ENCODE peak calls at places on chromosomes 1 and 21, in seven cellular contexts. Z is K562, S is GM12878, O is HCT116, Y is H1, M is SK-N-SH, J is HepG2. X is an unnamed sample.

GRCh38 chr1:15322648-15323350 is 75.8 kb downstream of the FHAD1 start:
- DNase-seq in Z (peak), S (no peak), O (no peak), Y (no peak), M (peak), J (no peak), X (peak)

GRCh38 chr1:36764796-36765195 is 269.5 kb downstream of the GRIK3 start:
- DNase-seq in Z (no peak), S (no peak), O (no peak), Y (no peak), M (peak), J (no peak), X (no peak)

GRCh38 chr1:54342764-54343687 is 63.2 kb downstream of the SSBP3 start:
- DNase-seq in Z (no peak), S (no peak), O (no peak), Y (no peak), M (no peak), J (no peak), X (no peak)

GRCh38 chr1:160743266-160743665 is 4.2 kb downstream of the SLAMF7 start:
- DNase-seq in Z (no peak), S (no peak), O (no peak), Y (no peak), M (no peak), J (no peak), X (no peak)

GRCh38 chr1:108503062-108503740 is 53.1 kb downstream of the NBPF6 start:
- DNase-seq in Z (no peak), S (no peak), O (no peak), Y (peak), M (no peak), J (peak), X (no peak)

GRCh38 chr1:42211224-42211623 is 46.7 kb upstream of the GUCA2A start:
- DNase-seq in Z (no peak), S (no peak), O (no peak), Y (no peak), M (no peak), J (no peak), X (no peak)

GRCh38 chr1:108124622-108125311 is 75.4 kb downstream of the SLC25A24 start:
- DNase-seq in Z (no peak), S (no peak), O (no peak), Y (no peak), M (no peak), J (no peak), X (no peak)

GRCh38 chr1:188314557-188315137 is 1485.9 kb downstream of the PLA2G4A start:
- DNase-seq in Z (no peak), S (no peak), O (no peak), Y (no peak), M (peak), J (no peak), X (no peak)

GRCh38 chr1:6165441-6165985 is 14.6 kb downstream of the CHD5 start:
- DNase-seq in Z (no peak), S (no peak), O (no peak), Y (no peak), M (no peak), J (no peak), X (no peak)

GRCh38 chr1:225733254-225733653 is 44.4 kb upstream of the SRP9 start:
- DNase-seq in Z (no peak), S (no peak), O (no peak), Y (no peak), M (no peak), J (peak), X (no peak)

GRCh38 chr1:10738125-10738746 is 58.2 kb downstream of the CASZ1 start:
- DNase-seq in Z (no peak), S (no peak), O (no peak), Y (no peak), M (no peak), J (no peak), X (no peak)

GRCh38 chr21:44294391-44295162 is 5.3 kb upstream of the PFKL start:
- DNase-seq in Z (no peak), S (no peak), O (no peak), Y (no peak), M (no peak), J (no peak), X (no peak)

GRCh38 chr1:227316941-227317540 is 1.3 kb downstream of the CDC42BPA start:
- DNase-seq in Z (peak), S (no peak), O (no peak), Y (no peak), M (peak), J (no peak), X (peak)

GRCh38 chr1:159000627-159001026 is 9.1 kb upstream of the IFI16 start:
- DNase-seq in Z (peak), S (no peak), O (peak), Y (no peak), M (no peak), J (no peak), X (peak)

GRCh38 chr1:206442101-206442500 is 28.2 kb upstream of the IKBKE start:
- DNase-seq in Z (peak), S (no peak), O (no peak), Y (no peak), M (no peak), J (no peak), X (no peak)

GRCh38 chr1:94772840-94773239 is 47.3 kb upstream of the SLC44A3 start:
- DNase-seq in Z (no peak), S (no peak), O (no peak), Y (no peak), M (no peak), J (no peak), X (no peak)

GRCh38 chr21:31342328-31342727 is 1.7 kb downstream of the TIAM1 start:
- DNase-seq in Z (no peak), S (no peak), O (no peak), Y (no peak), M (no peak), J (no peak), X (no peak)

GRCh38 chr21:31340499-31340898 is 3.6 kb downstream of the TIAM1 start:
- DNase-seq in Z (no peak), S (no peak), O (no peak), Y (no peak), M (no peak), J (no peak), X (no peak)

GRCh38 chr21:31343030-31343510 is 991 bp downstream of the TIAM1 start:
- DNase-seq in Z (no peak), S (no peak), O (no peak), Y (no peak), M (no peak), J (no peak), X (no peak)

GRCh38 chr21:31339736-31340135 is 4.3 kb downstream of the TIAM1 start:
- DNase-seq in Z (no peak), S (no peak), O (no peak), Y (no peak), M (no peak), J (no peak), X (no peak)

GRCh38 chr21:31340942-31341487 is 3.0 kb downstream of the TIAM1 start:
- DNase-seq in Z (no peak), S (no peak), O (no peak), Y (no peak), M (no peak), J (no peak), X (no peak)
- TF ChIP-seq JUND in Z (no peak), S (no peak), O (no peak), Y (no peak), M (no peak), J (no peak), X (no peak)

GRCh38 chr1:216221260-216221700 is 202.0 kb downstream of the USH2A start:
- DNase-seq in Z (peak), S (peak), O (peak), Y (peak), M (peak), J (peak), X (peak)
- TF ChIP-seq JUND in Z (no peak), S (no peak), O (no peak), Y (no peak), M (no peak), J (no peak), X (no peak)

DNA sequence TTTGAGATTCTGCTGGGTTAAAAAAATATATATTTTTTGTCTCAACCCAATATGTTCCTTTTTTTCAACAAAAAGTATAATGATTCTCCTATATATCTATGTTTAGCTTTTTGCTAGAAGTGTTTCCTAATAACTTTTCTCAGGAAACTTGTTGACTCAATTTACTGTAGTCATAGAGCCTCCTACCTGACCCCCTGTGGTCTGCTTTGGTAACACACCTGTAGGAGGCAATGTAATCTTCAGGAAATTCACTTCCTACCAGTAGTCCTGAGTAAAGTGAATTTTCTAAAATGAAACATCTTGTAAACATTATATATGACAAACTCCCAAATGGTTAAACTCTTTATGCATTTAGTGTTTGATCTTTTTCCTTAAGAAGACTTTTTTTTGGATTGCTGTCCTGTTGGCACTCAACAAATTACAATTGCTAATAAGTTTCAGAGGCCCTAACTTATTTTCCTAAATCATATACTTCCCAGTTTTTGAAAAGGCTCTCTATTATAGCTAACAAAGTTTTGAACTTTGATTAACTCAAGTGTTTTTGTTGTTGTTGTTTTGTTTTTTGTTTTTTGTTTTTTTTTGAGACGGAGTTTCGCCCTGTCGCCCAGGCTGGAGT is 118.3 kb downstream of the OLFML2B start:
- DNase-seq in Z (peak), S (no peak), O (peak), Y (no peak), M (peak), J (peak), X (peak)
- TF ChIP-seq JUND in Z (no peak), S (no peak), O (no peak), Y (no peak), M (no peak), J (no peak), X (no peak)

DNA sequence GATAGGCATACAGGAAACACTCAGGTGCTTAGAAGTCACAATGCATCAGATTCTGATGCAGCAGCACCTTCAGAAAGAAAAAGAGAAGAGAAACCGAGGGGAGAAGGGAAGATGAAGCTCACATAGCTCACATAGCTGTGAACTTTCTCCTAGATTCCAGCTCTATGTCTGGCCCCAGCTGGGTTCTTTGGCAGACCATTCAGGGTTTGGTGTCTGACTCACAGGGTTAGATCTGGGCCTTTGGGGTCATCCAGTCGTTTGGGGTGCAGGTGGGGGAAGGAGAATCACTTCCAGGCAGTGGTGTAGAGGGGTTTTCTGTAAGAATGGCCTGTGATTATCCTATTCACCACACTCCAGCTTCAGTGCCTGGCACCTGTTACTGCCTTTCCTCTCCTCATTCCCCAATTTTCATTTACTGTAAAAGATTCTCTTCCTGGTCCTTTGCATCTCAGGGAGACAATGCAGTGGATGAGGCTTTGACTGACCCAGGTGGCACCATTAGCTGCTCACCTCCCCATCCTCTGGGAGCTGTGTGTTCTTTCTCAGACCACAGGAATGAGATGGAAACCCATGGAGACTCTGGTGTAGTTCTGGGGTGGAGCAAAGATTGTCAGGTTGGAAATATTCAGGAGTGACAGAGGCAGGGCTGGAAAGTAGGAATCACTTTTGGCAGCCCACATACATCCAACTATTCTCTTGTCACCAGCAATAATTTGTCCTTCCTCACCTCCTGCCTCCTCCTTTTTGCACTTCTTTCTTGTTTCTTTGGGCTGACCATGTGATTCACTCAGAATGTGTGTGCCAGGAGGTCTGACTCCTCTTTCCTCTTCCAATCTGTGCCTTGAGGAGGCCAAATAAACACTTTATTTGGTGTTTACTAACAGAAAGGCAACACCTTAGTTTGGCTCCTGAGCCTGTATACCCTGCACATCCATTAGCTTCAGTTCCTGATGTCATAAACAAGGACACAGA is 103.3 kb downstream of the PAPPA2 start:
- DNase-seq in Z (no peak), S (no peak), O (no peak), Y (no peak), M (no peak), J (no peak), X (no peak)
- TF ChIP-seq JUND in Z (no peak), S (no peak), O (no peak), Y (no peak), M (no peak), J (no peak), X (no peak)

GRCh38 chr1:202498542-202498941 is 150.0 kb downstream of the PPP1R12B start:
- DNase-seq in Z (no peak), S (no peak), O (no peak), Y (no peak), M (no peak), J (no peak), X (no peak)

GRCh38 chr1:202505356-202505755 is 156.9 kb downstream of the PPP1R12B start:
- DNase-seq in Z (no peak), S (no peak), O (no peak), Y (no peak), M (peak), J (no peak), X (no peak)

DNA sequence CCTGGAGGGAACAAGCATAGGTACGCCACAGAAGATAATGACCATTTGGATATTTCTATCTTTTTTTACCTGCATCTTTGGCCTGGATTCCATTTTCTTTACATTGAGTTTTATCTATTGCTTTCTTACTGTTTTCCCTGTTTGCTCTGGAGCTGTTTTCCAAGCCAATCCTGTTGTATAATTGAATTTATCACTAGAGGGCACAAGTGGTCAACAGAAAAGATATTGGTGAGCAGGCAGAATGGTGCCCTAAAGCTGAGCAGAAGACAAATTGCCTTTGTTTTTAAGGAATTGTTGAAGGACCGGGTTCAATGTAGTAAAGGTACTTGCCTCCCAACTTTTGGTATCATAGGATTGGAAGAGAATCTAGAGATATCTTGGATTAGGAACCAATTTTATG is 152.8 kb downstream of the PPP1R12B start:
- DNase-seq in Z (peak), S (no peak), O (peak), Y (no peak), M (peak), J (peak), X (peak)
- TF ChIP-seq JUND in Z (no peak), S (no peak), O (no peak), Y (no peak), M (no peak), J (no peak), X (no peak)

GRCh38 chr1:2529776-2530500 is at the start of gene HES5:
- DNase-seq in Z (no peak), S (no peak), O (no peak), Y (no peak), M (peak), J (no peak), X (no peak)
- TF ChIP-seq JUND in Z (no peak), S (no peak), O (no peak), Y (no peak), M (no peak), J (no peak), X (no peak)

GRCh38 chr1:52706941-52707926 is 9.1 kb upstream of the COA7 start:
- DNase-seq in Z (no peak), S (no peak), O (no peak), Y (no peak), M (no peak), J (no peak), X (no peak)

GRCh38 chr1:52706136-52706670 is 8.1 kb upstream of the COA7 start:
- DNase-seq in Z (no peak), S (no peak), O (no peak), Y (no peak), M (no peak), J (no peak), X (no peak)

GRCh38 chr1:52707927-52708655 is 9.9 kb upstream of the COA7 start:
- DNase-seq in Z (no peak), S (no peak), O (no peak), Y (no peak), M (no peak), J (peak), X (peak)

GRCh38 chr1:52713590-52713989 is 12.7 kb upstream of the ZYG11B start:
- DNase-seq in Z (no peak), S (no peak), O (no peak), Y (no peak), M (no peak), J (no peak), X (no peak)

GRCh38 chr1:52709016-52709415 is 10.9 kb upstream of the COA7 start:
- DNase-seq in Z (no peak), S (no peak), O (no peak), Y (no peak), M (no peak), J (no peak), X (no peak)
- TF ChIP-seq JUND in Z (no peak), S (no peak), O (no peak), Y (no peak), M (no peak), J (no peak), X (no peak)